ENCODE peak calls at places on chromosome 12, in six cellular contexts. One of them, this sample, is unnamed.

GRCh38 chr12:94171595-94171930 is 23.2 kb downstream of the PLXNC1 start:
- DNase-seq in sigmoid colon: no peak
- DNase-seq in ovary: no peak
- DNase-seq in tibial artery: no peak
- DNase-seq in PC-3: no peak
- DNase-seq in osteoblast: no peak
- DNase-seq in this sample: no peak

GRCh38 chr12:54689034-54689372 is 40.8 kb upstream of the DCD start:
- DNase-seq in sigmoid colon: no peak
- DNase-seq in ovary: no peak
- DNase-seq in tibial artery: no peak
- DNase-seq in PC-3: no peak
- DNase-seq in osteoblast: no peak
- DNase-seq in this sample: no peak

GRCh38 chr12:21837847-21838246 is 63.3 kb upstream of the KCNJ8 start:
- DNase-seq in sigmoid colon: no peak
- DNase-seq in ovary: no peak
- DNase-seq in tibial artery: no peak
- DNase-seq in PC-3: no peak
- DNase-seq in osteoblast: no peak
- DNase-seq in this sample: no peak

GRCh38 chr12:9869307-9870161 is at the start of gene CLEC2B:
- DNase-seq in sigmoid colon: no peak
- DNase-seq in ovary: peak; percentile 34
- DNase-seq in tibial artery: no peak
- DNase-seq in PC-3: peak; percentile 69
- DNase-seq in osteoblast: no peak
- DNase-seq in this sample: no peak

GRCh38 chr12:62629413-62629812 is 162.8 kb downstream of the MON2 start:
- DNase-seq in sigmoid colon: no peak
- DNase-seq in ovary: no peak
- DNase-seq in tibial artery: no peak
- DNase-seq in PC-3: no peak
- DNase-seq in osteoblast: no peak
- DNase-seq in this sample: no peak

GRCh38 chr12:1833596-1834028 is 13.2 kb downstream of the LRTM2 start:
- DNase-seq in sigmoid colon: peak; percentile 3
- DNase-seq in ovary: no peak
- DNase-seq in tibial artery: no peak
- DNase-seq in PC-3: no peak
- DNase-seq in osteoblast: no peak
- DNase-seq in this sample: peak; percentile 27

GRCh38 chr12:131863711-131864396 is 30.6 kb upstream of the ULK1 start:
- DNase-seq in sigmoid colon: no peak
- DNase-seq in ovary: no peak
- DNase-seq in tibial artery: no peak
- DNase-seq in PC-3: no peak
- DNase-seq in osteoblast: peak; percentile 66
- DNase-seq in this sample: no peak

GRCh38 chr12:32309811-32310755 is 89.3 kb upstream of the FGD4 start:
- DNase-seq in sigmoid colon: no peak
- DNase-seq in ovary: peak; percentile 27
- DNase-seq in tibial artery: no peak
- DNase-seq in PC-3: no peak
- DNase-seq in osteoblast: no peak
- DNase-seq in this sample: no peak

GRCh38 chr12:29510591-29511174 is 13.2 kb upstream of the OVCH1 start:
- DNase-seq in sigmoid colon: no peak
- DNase-seq in ovary: no peak
- DNase-seq in tibial artery: no peak
- DNase-seq in PC-3: no peak
- DNase-seq in osteoblast: no peak
- DNase-seq in this sample: no peak

GRCh38 chr12:77382096-77382742 is 316.9 kb upstream of the E2F7 start:
- DNase-seq in sigmoid colon: no peak
- DNase-seq in ovary: no peak
- DNase-seq in tibial artery: no peak
- DNase-seq in PC-3: no peak
- DNase-seq in osteoblast: no peak
- DNase-seq in this sample: no peak

GRCh38 chr12:14845350-14845750 is 2.0 kb upstream of the ART4 start:
- DNase-seq in sigmoid colon: no peak
- DNase-seq in ovary: peak; percentile 34
- DNase-seq in tibial artery: peak; percentile 65
- DNase-seq in PC-3: peak; percentile 75
- DNase-seq in osteoblast: no peak
- DNase-seq in this sample: no peak

GRCh38 chr12:98513379-98514318 is 1.7 kb upstream of the TMPO start:
- DNase-seq in sigmoid colon: no peak
- DNase-seq in ovary: no peak
- DNase-seq in tibial artery: no peak
- DNase-seq in PC-3: no peak
- DNase-seq in osteoblast: peak; percentile 50
- DNase-seq in this sample: no peak

GRCh38 chr12:49959570-49960473 is 1.9 kb upstream of the AQP5 start:
- DNase-seq in sigmoid colon: no peak
- DNase-seq in ovary: no peak
- DNase-seq in tibial artery: no peak
- DNase-seq in PC-3: peak; percentile 80
- DNase-seq in osteoblast: peak; percentile 96
- DNase-seq in this sample: peak; percentile 45

GRCh38 chr12:49818241-49818640 is 10.0 kb downstream of the NCKAP5L start:
- DNase-seq in sigmoid colon: peak; percentile 3
- DNase-seq in ovary: no peak
- DNase-seq in tibial artery: peak; percentile 12
- DNase-seq in PC-3: no peak
- DNase-seq in osteoblast: no peak
- DNase-seq in this sample: no peak

GRCh38 chr12:4191149-4191548 is 82.4 kb upstream of the CCND2 start:
- DNase-seq in sigmoid colon: no peak
- DNase-seq in ovary: no peak
- DNase-seq in tibial artery: no peak
- DNase-seq in PC-3: no peak
- DNase-seq in osteoblast: no peak
- DNase-seq in this sample: no peak

GRCh38 chr12:92047058-92047826 is 98.4 kb downstream of the BTG1 start:
- DNase-seq in sigmoid colon: no peak
- DNase-seq in ovary: no peak
- DNase-seq in tibial artery: no peak
- DNase-seq in PC-3: no peak
- DNase-seq in osteoblast: no peak
- DNase-seq in this sample: no peak

GRCh38 chr12:55933158-55933798 is 2.3 kb downstream of the DGKA start:
- DNase-seq in sigmoid colon: no peak
- DNase-seq in ovary: no peak
- DNase-seq in tibial artery: no peak
- DNase-seq in PC-3: peak; percentile 91
- DNase-seq in osteoblast: peak; percentile 87
- DNase-seq in this sample: no peak

GRCh38 chr12:12592930-12593329 is 18.7 kb upstream of the CREBL2 start:
- DNase-seq in sigmoid colon: no peak
- DNase-seq in ovary: no peak
- DNase-seq in tibial artery: no peak
- DNase-seq in PC-3: peak; percentile 62
- DNase-seq in osteoblast: peak; percentile 31
- DNase-seq in this sample: no peak

GRCh38 chr12:132243596-132244289 is 85.6 kb downstream of the GALNT9 start:
- DNase-seq in sigmoid colon: peak; percentile 64
- DNase-seq in ovary: no peak
- DNase-seq in tibial artery: peak; percentile 59
- DNase-seq in PC-3: no peak
- DNase-seq in osteoblast: peak; percentile 89
- DNase-seq in this sample: no peak

GRCh38 chr12:117797202-117797601 is 171.6 kb downstream of the KSR2 start:
- DNase-seq in sigmoid colon: no peak
- DNase-seq in ovary: no peak
- DNase-seq in tibial artery: no peak
- DNase-seq in PC-3: no peak
- DNase-seq in osteoblast: no peak
- DNase-seq in this sample: no peak

GRCh38 chr12:123390415-123391093 is 6.6 kb downstream of the KMT5A start:
- DNase-seq in sigmoid colon: no peak
- DNase-seq in ovary: no peak
- DNase-seq in tibial artery: no peak
- DNase-seq in PC-3: no peak
- DNase-seq in osteoblast: no peak
- DNase-seq in this sample: no peak

GRCh38 chr12:15754233-15754632 is 35.0 kb downstream of the EPS8 start:
- DNase-seq in sigmoid colon: no peak
- DNase-seq in ovary: no peak
- DNase-seq in tibial artery: no peak
- DNase-seq in PC-3: no peak
- DNase-seq in osteoblast: no peak
- DNase-seq in this sample: no peak

GRCh38 chr12:73321319-73321718 is 1049.1 kb downstream of the TRHDE start:
- DNase-seq in sigmoid colon: no peak
- DNase-seq in ovary: no peak
- DNase-seq in tibial artery: no peak
- DNase-seq in PC-3: no peak
- DNase-seq in osteoblast: no peak
- DNase-seq in this sample: no peak

GRCh38 chr12:22355011-22355580 is 20.6 kb upstream of the ST8SIA1 start:
- DNase-seq in sigmoid colon: no peak
- DNase-seq in ovary: no peak
- DNase-seq in tibial artery: no peak
- DNase-seq in PC-3: peak; percentile 2
- DNase-seq in osteoblast: no peak
- DNase-seq in this sample: no peak

GRCh38 chr12:105562727-105563072 is 232.2 kb downstream of the C12orf75 start:
- DNase-seq in sigmoid colon: no peak
- DNase-seq in ovary: peak; percentile 10
- DNase-seq in tibial artery: no peak
- DNase-seq in PC-3: no peak
- DNase-seq in osteoblast: peak; percentile 53
- DNase-seq in this sample: no peak

GRCh38 chr12:34598851-34599529 is 576.7 kb downstream of the ALG10 start:
- DNase-seq in sigmoid colon: peak; percentile 15
- DNase-seq in ovary: no peak
- DNase-seq in tibial artery: peak; percentile 28
- DNase-seq in PC-3: no peak
- DNase-seq in osteoblast: no peak
- DNase-seq in this sample: peak; percentile 36

GRCh38 chr12:67920432-67920831 is 68.8 kb upstream of the IFNG-AS1 start:
- DNase-seq in sigmoid colon: no peak
- DNase-seq in ovary: no peak
- DNase-seq in tibial artery: no peak
- DNase-seq in PC-3: peak; percentile 80
- DNase-seq in osteoblast: no peak
- DNase-seq in this sample: no peak

GRCh38 chr12:29317556-29318363 is 63.2 kb downstream of the ERGIC2 start:
- DNase-seq in sigmoid colon: no peak
- DNase-seq in ovary: no peak
- DNase-seq in tibial artery: no peak
- DNase-seq in PC-3: peak; percentile 96
- DNase-seq in osteoblast: no peak
- DNase-seq in this sample: no peak

GRCh38 chr12:69351462-69352236 is 3.5 kb downstream of the LYZ start:
- DNase-seq in sigmoid colon: no peak
- DNase-seq in ovary: no peak
- DNase-seq in tibial artery: no peak
- DNase-seq in PC-3: no peak
- DNase-seq in osteoblast: no peak
- DNase-seq in this sample: no peak

GRCh38 chr12:49347307-49348237 is 884 bp downstream of the DNAJC22 start:
- DNase-seq in sigmoid colon: peak; percentile 86
- DNase-seq in ovary: peak; percentile 63
- DNase-seq in tibial artery: peak; percentile 84
- DNase-seq in PC-3: peak; percentile 89
- DNase-seq in osteoblast: peak; percentile 100
- DNase-seq in this sample: peak; percentile 94

GRCh38 chr12:75890141-75890540 is 141.4 kb downstream of the PHLDA1 start:
- DNase-seq in sigmoid colon: no peak
- DNase-seq in ovary: no peak
- DNase-seq in tibial artery: no peak
- DNase-seq in PC-3: no peak
- DNase-seq in osteoblast: peak; percentile 46
- DNase-seq in this sample: no peak

GRCh38 chr12:116123511-116124258 is 153.8 kb downstream of the MED13L start:
- DNase-seq in sigmoid colon: no peak
- DNase-seq in ovary: no peak
- DNase-seq in tibial artery: no peak
- DNase-seq in PC-3: peak; percentile 76
- DNase-seq in osteoblast: no peak
- DNase-seq in this sample: no peak

GRCh38 chr12:28110329-28110728 is 79.9 kb upstream of the CCDC91 start:
- DNase-seq in sigmoid colon: no peak
- DNase-seq in ovary: no peak
- DNase-seq in tibial artery: no peak
- DNase-seq in PC-3: peak; percentile 39
- DNase-seq in osteoblast: no peak
- DNase-seq in this sample: no peak
- TF ChIP-seq CTCF in sigmoid colon: no peak
- TF ChIP-seq CTCF in ovary: no peak
- TF ChIP-seq CTCF in tibial artery: no peak
- TF ChIP-seq CTCF in PC-3: peak; percentile 43
- TF ChIP-seq CTCF in osteoblast: peak; percentile 16
- TF ChIP-seq CTCF in this sample: no peak

GRCh38 chr12:19223695-19224094 is 94.2 kb downstream of the PLEKHA5 start:
- DNase-seq in sigmoid colon: no peak
- DNase-seq in ovary: no peak
- DNase-seq in tibial artery: no peak
- DNase-seq in PC-3: no peak
- DNase-seq in osteoblast: peak; percentile 60
- DNase-seq in this sample: no peak
- H3K27ac ChIP-seq in sigmoid colon: no peak overlapping the region
- H3K27ac ChIP-seq in ovary: no peak overlapping the region
- H3K27ac ChIP-seq in tibial artery: no peak overlapping the region
- H3K27ac ChIP-seq in PC-3: no peak overlapping the region
- H3K27ac ChIP-seq in osteoblast: peak overlapping the region; percentile 50
- H3K27ac ChIP-seq in this sample: no peak overlapping the region

DNA sequence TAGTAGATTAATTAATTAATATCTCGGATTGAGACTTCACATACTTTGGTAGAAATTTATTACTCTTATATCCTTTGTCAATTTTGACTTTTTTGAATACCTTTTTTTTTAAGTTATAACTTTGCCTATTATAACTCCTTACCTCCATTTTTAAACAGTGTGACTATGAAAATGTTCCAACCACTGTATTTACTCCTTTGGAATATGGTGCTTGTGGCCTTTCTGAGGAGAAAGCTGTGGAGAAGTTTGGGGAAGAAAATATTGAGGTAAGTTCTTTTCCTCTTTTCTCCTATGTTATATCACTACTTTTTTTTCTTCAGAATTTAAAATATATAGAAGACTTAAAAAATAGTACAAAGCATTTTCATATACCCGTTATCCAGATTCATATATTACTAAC is 27.8 kb downstream of the EID3 start:
- DNase-seq in sigmoid colon: no peak
- DNase-seq in ovary: no peak
- DNase-seq in tibial artery: no peak
- DNase-seq in PC-3: no peak
- DNase-seq in osteoblast: no peak
- DNase-seq in this sample: no peak
- H3K36me3 ChIP-seq in sigmoid colon: peaks cover 10% of the 10 kb centered on the region
- H3K36me3 ChIP-seq in ovary: no peaks in the 10 kb centered on the region
- H3K36me3 ChIP-seq in tibial artery: peaks cover 79% of the 10 kb centered on the region
- H3K36me3 ChIP-seq in PC-3: peaks cover 79% of the 10 kb centered on the region
- H3K36me3 ChIP-seq in osteoblast: peaks cover 93% of the 10 kb centered on the region
- H3K36me3 ChIP-seq in this sample: no peaks in the 10 kb centered on the region

GRCh38 chr12:6326316-6326959 is 15.4 kb downstream of the TNFRSF1A start:
- DNase-seq in sigmoid colon: peak; percentile 93
- DNase-seq in ovary: peak; percentile 79
- DNase-seq in tibial artery: no peak
- DNase-seq in PC-3: no peak
- DNase-seq in osteoblast: peak; percentile 96
- DNase-seq in this sample: no peak
- TF ChIP-seq CTCF in sigmoid colon: peak; percentile 71
- TF ChIP-seq CTCF in ovary: peak; percentile 64
- TF ChIP-seq CTCF in tibial artery: peak; percentile 41
- TF ChIP-seq CTCF in PC-3: peak; percentile 49
- TF ChIP-seq CTCF in osteoblast: peak; percentile 51
- TF ChIP-seq CTCF in this sample: peak; percentile 9

This sample was measured in pancreas.